ENCODE peak calls at places on chromosomes 4 and X, in ten cellular contexts. G is choroid plexus epithelial cell; D is HCEC 1CT; K is endothelial cell of umbilical vein; M is GM10248; Y is stimulated activated CD4-positive, alpha-beta T cell treated with anti-CD3 and anti-CD28 coated beads, Interleukin-2, amount 100 ng/mL, for 24 hours; E is tibial nerve; Q is K562; V is HTR-8/SVneo; F is activated CD4-positive, CD25-positive, alpha-beta regulatory T cell. J is an unnamed sample.

GRCh38 chr4:179626687-179627086 is 2184.4 kb upstream of the AGA start:
- DNase-seq in G (no peak), D (no peak), K (no peak), M (no peak), Y (no peak), E (no peak), Q (no peak), V (no peak), F (no peak), J (no peak)

GRCh38 chr4:123643691-123644090 is 247.1 kb downstream of the SPRY1 start:
- DNase-seq in G (no peak), D (no peak), K (no peak), M (no peak), Y (no peak), E (no peak), Q (no peak), V (no peak), F (no peak), J (no peak)

GRCh38 chrX:154013614-154014360 is 5.9 kb downstream of the IRAK1 start:
- DNase-seq in G (peak; percentile 36), D (no peak), K (peak; percentile 34), M (peak; percentile 67), Y (peak; percentile 48), E (no peak), Q (peak; percentile 72), V (peak; percentile 34), F (no peak), J (peak; percentile 30)

GRCh38 chr4:149765630-149766029 is 50.0 kb downstream of the IQCM start:
- DNase-seq in G (peak; percentile 27), D (peak; percentile 68), K (no peak), M (no peak), Y (no peak), E (no peak), Q (no peak), V (peak; percentile 10), F (no peak), J (peak; percentile 74)

GRCh38 chr4:89897867-89898266 is 3.2 kb downstream of the MMRN1 start:
- DNase-seq in G (no peak), D (no peak), K (peak; percentile 69), M (no peak), Y (no peak), E (no peak), Q (no peak), V (no peak), F (no peak), J (no peak)

GRCh38 chrX:118552501-118552900 is 56.9 kb downstream of the DOCK11 start:
- DNase-seq in G (peak; percentile 23), D (peak; percentile 73), K (no peak), M (no peak), Y (no peak), E (peak; percentile 8), Q (no peak), V (no peak), F (no peak), J (peak; percentile 75)

GRCh38 chrX:53729756-53730155 is 43.2 kb upstream of the HUWE1 start:
- DNase-seq in G (peak; percentile 2), D (peak; percentile 44), K (no peak), M (no peak), Y (no peak), E (no peak), Q (no peak), V (no peak), F (no peak), J (peak; percentile 13)

GRCh38 chr4:154014401-154015105 is 225.7 kb upstream of the SFRP2 start:
- DNase-seq in G (peak; percentile 32), D (no peak), K (no peak), M (no peak), Y (no peak), E (no peak), Q (no peak), V (no peak), F (no peak), J (no peak)

GRCh38 chr4:3519468-3520264 is 12.6 kb downstream of the LRPAP1 start:
- DNase-seq in G (no peak), D (no peak), K (no peak), M (no peak), Y (no peak), E (no peak), Q (no peak), V (no peak), F (no peak), J (no peak)

GRCh38 chrX:41384041-41384705 is 50.2 kb downstream of the DDX3X start:
- DNase-seq in G (peak; percentile 86), D (peak; percentile 82), K (no peak), M (no peak), Y (peak; percentile 66), E (peak; percentile 40), Q (peak; percentile 68), V (peak; percentile 63), F (peak; percentile 12), J (peak; percentile 81)

GRCh38 chr4:45064741-45065140 is 338.4 kb upstream of the GNPDA2 start:
- DNase-seq in G (no peak), D (no peak), K (no peak), M (no peak), Y (no peak), E (no peak), Q (no peak), V (no peak), F (no peak), J (no peak)

GRCh38 chr4:84852081-84852480 is 114.4 kb downstream of the WDFY3 start:
- DNase-seq in G (peak; percentile 16), D (peak; percentile 26), K (peak; percentile 92), M (no peak), Y (no peak), E (no peak), Q (no peak), V (peak; percentile 11), F (no peak), J (peak; percentile 24)

GRCh38 chr4:31081375-31081774 is 361.2 kb downstream of the PCDH7 start:
- DNase-seq in G (peak; percentile 81), D (peak; percentile 50), K (no peak), M (no peak), Y (no peak), E (no peak), Q (no peak), V (peak; percentile 23), F (no peak), J (peak; percentile 41)

GRCh38 chr4:173448919-173449641 is 50.2 kb upstream of the SCRG1 start:
- DNase-seq in G (no peak), D (no peak), K (no peak), M (peak; percentile 24), Y (no peak), E (no peak), Q (peak; percentile 9), V (no peak), F (no peak), J (no peak)

J was measured in EL.